ENCODE peak calls at places on chromosomes 13 and 19, in eight cellular contexts. One of them, this sample, is unnamed.

GRCh38 chr19:50896591-50897190 is 14.5 kb downstream of the KLK4 start:
- DNase-seq in A549: peak; percentile 67
- DNase-seq in NCI-H2081: no peak
- DNase-seq in NCI-H2029 treated with DMSO at 0.1 percent for 48 hours: no peak
- DNase-seq in MM.1S: no peak
- DNase-seq in NCI-H1092 treated with DMSO at 0.1 percent for 48 hours: no peak
- DNase-seq in activated naive CD4-positive, alpha-beta T cell: no peak
- DNase-seq in body of pancreas: peak; percentile 40
- DNase-seq in this sample: no peak

GRCh38 chr19:47637550-47637949 is 28.6 kb downstream of the BICRA start:
- DNase-seq in A549: no peak
- DNase-seq in activated naive CD4-positive, alpha-beta T cell: no peak
- DNase-seq in NCI-H1092 treated with DMSO at 0.1 percent for 48 hours: no peak
- DNase-seq in MM.1S: no peak
- DNase-seq in NCI-H2081: no peak
- DNase-seq in NCI-H2029 treated with DMSO at 0.1 percent for 48 hours: no peak
- DNase-seq in body of pancreas: no peak
- DNase-seq in this sample: no peak

GRCh38 chr13:103931885-103932284 is 865.7 kb upstream of the SLC10A2 start:
- DNase-seq in NCI-H1092 treated with DMSO at 0.1 percent for 48 hours: no peak
- DNase-seq in A549: no peak
- DNase-seq in body of pancreas: no peak
- DNase-seq in NCI-H2029 treated with DMSO at 0.1 percent for 48 hours: no peak
- DNase-seq in MM.1S: no peak
- DNase-seq in NCI-H2081: no peak
- DNase-seq in activated naive CD4-positive, alpha-beta T cell: no peak
- DNase-seq in this sample: no peak

GRCh38 chr19:28943651-28944050 is 269.3 kb downstream of the UQCRFS1 start:
- DNase-seq in NCI-H1092 treated with DMSO at 0.1 percent for 48 hours: no peak
- DNase-seq in body of pancreas: no peak
- DNase-seq in A549: no peak
- DNase-seq in activated naive CD4-positive, alpha-beta T cell: no peak
- DNase-seq in NCI-H2081: no peak
- DNase-seq in MM.1S: no peak
- DNase-seq in NCI-H2029 treated with DMSO at 0.1 percent for 48 hours: no peak
- DNase-seq in this sample: no peak

GRCh38 chr19:1221141-1221903 is 15.7 kb downstream of the STK11 start:
- DNase-seq in NCI-H1092 treated with DMSO at 0.1 percent for 48 hours: no peak
- DNase-seq in A549: peak; percentile 61
- DNase-seq in activated naive CD4-positive, alpha-beta T cell: no peak
- DNase-seq in NCI-H2081: no peak
- DNase-seq in body of pancreas: peak; percentile 78
- DNase-seq in MM.1S: no peak
- DNase-seq in NCI-H2029 treated with DMSO at 0.1 percent for 48 hours: no peak
- DNase-seq in this sample: no peak

GRCh38 chr19:48480476-48481190 is 11.5 kb downstream of the CYTH2 start:
- DNase-seq in NCI-H2081: no peak
- DNase-seq in NCI-H2029 treated with DMSO at 0.1 percent for 48 hours: no peak
- DNase-seq in MM.1S: no peak
- DNase-seq in activated naive CD4-positive, alpha-beta T cell: no peak
- DNase-seq in body of pancreas: peak; percentile 45
- DNase-seq in A549: no peak
- DNase-seq in NCI-H1092 treated with DMSO at 0.1 percent for 48 hours: no peak
- DNase-seq in this sample: no peak

GRCh38 chr13:108288741-108289140 is 19.2 kb downstream of the TNFSF13B start:
- DNase-seq in NCI-H2029 treated with DMSO at 0.1 percent for 48 hours: no peak
- DNase-seq in NCI-H2081: no peak
- DNase-seq in body of pancreas: no peak
- DNase-seq in NCI-H1092 treated with DMSO at 0.1 percent for 48 hours: no peak
- DNase-seq in A549: no peak
- DNase-seq in MM.1S: no peak
- DNase-seq in activated naive CD4-positive, alpha-beta T cell: no peak
- DNase-seq in this sample: no peak

GRCh38 chr13:93224545-93224944 is 2.1 kb upstream of the GPC6 start:
- DNase-seq in A549: peak; percentile 80
- DNase-seq in NCI-H2029 treated with DMSO at 0.1 percent for 48 hours: no peak
- DNase-seq in body of pancreas: no peak
- DNase-seq in NCI-H2081: no peak
- DNase-seq in MM.1S: no peak
- DNase-seq in NCI-H1092 treated with DMSO at 0.1 percent for 48 hours: no peak
- DNase-seq in activated naive CD4-positive, alpha-beta T cell: no peak
- DNase-seq in this sample: no peak

GRCh38 chr13:90675129-90675528 is 672.4 kb upstream of the MIR17HG start:
- DNase-seq in NCI-H2029 treated with DMSO at 0.1 percent for 48 hours: no peak
- DNase-seq in A549: no peak
- DNase-seq in body of pancreas: no peak
- DNase-seq in NCI-H2081: no peak
- DNase-seq in NCI-H1092 treated with DMSO at 0.1 percent for 48 hours: no peak
- DNase-seq in MM.1S: no peak
- DNase-seq in activated naive CD4-positive, alpha-beta T cell: no peak
- DNase-seq in this sample: no peak

GRCh38 chr19:33461256-33462111 is 60.1 kb downstream of the PEPD start:
- DNase-seq in A549: no peak
- DNase-seq in NCI-H2081: no peak
- DNase-seq in body of pancreas: no peak
- DNase-seq in MM.1S: no peak
- DNase-seq in activated naive CD4-positive, alpha-beta T cell: no peak
- DNase-seq in NCI-H1092 treated with DMSO at 0.1 percent for 48 hours: no peak
- DNase-seq in NCI-H2029 treated with DMSO at 0.1 percent for 48 hours: no peak
- DNase-seq in this sample: no peak

GRCh38 chr13:28246891-28247290 is 108.5 kb downstream of the PAN3 start:
- DNase-seq in NCI-H1092 treated with DMSO at 0.1 percent for 48 hours: no peak
- DNase-seq in activated naive CD4-positive, alpha-beta T cell: no peak
- DNase-seq in A549: no peak
- DNase-seq in body of pancreas: no peak
- DNase-seq in NCI-H2029 treated with DMSO at 0.1 percent for 48 hours: no peak
- DNase-seq in MM.1S: no peak
- DNase-seq in NCI-H2081: no peak
- DNase-seq in this sample: no peak

GRCh38 chr13:32247887-32248286 is 67.3 kb downstream of the ZAR1L start:
- DNase-seq in body of pancreas: no peak
- DNase-seq in A549: no peak
- DNase-seq in NCI-H1092 treated with DMSO at 0.1 percent for 48 hours: no peak
- DNase-seq in MM.1S: peak; percentile 22
- DNase-seq in activated naive CD4-positive, alpha-beta T cell: no peak
- DNase-seq in NCI-H2029 treated with DMSO at 0.1 percent for 48 hours: no peak
- DNase-seq in NCI-H2081: no peak
- DNase-seq in this sample: no peak

GRCh38 chr13:110734561-110734960 is 21.1 kb downstream of the ING1 start:
- DNase-seq in NCI-H1092 treated with DMSO at 0.1 percent for 48 hours: no peak
- DNase-seq in MM.1S: no peak
- DNase-seq in body of pancreas: no peak
- DNase-seq in A549: no peak
- DNase-seq in activated naive CD4-positive, alpha-beta T cell: no peak
- DNase-seq in NCI-H2029 treated with DMSO at 0.1 percent for 48 hours: no peak
- DNase-seq in NCI-H2081: no peak
- DNase-seq in this sample: no peak

GRCh38 chr19:33928458-33928950 is 131.8 kb downstream of the KCTD15 start:
- DNase-seq in NCI-H2029 treated with DMSO at 0.1 percent for 48 hours: no peak
- DNase-seq in NCI-H1092 treated with DMSO at 0.1 percent for 48 hours: no peak
- DNase-seq in NCI-H2081: no peak
- DNase-seq in A549: no peak
- DNase-seq in MM.1S: no peak
- DNase-seq in activated naive CD4-positive, alpha-beta T cell: no peak
- DNase-seq in body of pancreas: no peak
- DNase-seq in this sample: no peak

GRCh38 chr13:109867766-109868165 is 81.4 kb upstream of the IRS2 start:
- DNase-seq in A549: no peak
- DNase-seq in NCI-H1092 treated with DMSO at 0.1 percent for 48 hours: no peak
- DNase-seq in MM.1S: no peak
- DNase-seq in activated naive CD4-positive, alpha-beta T cell: no peak
- DNase-seq in body of pancreas: no peak
- DNase-seq in NCI-H2029 treated with DMSO at 0.1 percent for 48 hours: no peak
- DNase-seq in NCI-H2081: no peak
- DNase-seq in this sample: no peak

GRCh38 chr13:53064721-53065120 is 36.1 kb downstream of the OLFM4 start:
- DNase-seq in MM.1S: no peak
- DNase-seq in activated naive CD4-positive, alpha-beta T cell: no peak
- DNase-seq in NCI-H2081: peak; percentile 60
- DNase-seq in NCI-H2029 treated with DMSO at 0.1 percent for 48 hours: no peak
- DNase-seq in NCI-H1092 treated with DMSO at 0.1 percent for 48 hours: peak; percentile 76
- DNase-seq in body of pancreas: peak; percentile 83
- DNase-seq in A549: no peak
- DNase-seq in this sample: peak; percentile 95

GRCh38 chr13:112756967-112757758 is 67.3 kb downstream of the ATP11A start:
- DNase-seq in NCI-H2081: peak; percentile 72
- DNase-seq in NCI-H2029 treated with DMSO at 0.1 percent for 48 hours: peak; percentile 61
- DNase-seq in NCI-H1092 treated with DMSO at 0.1 percent for 48 hours: peak; percentile 92
- DNase-seq in body of pancreas: no peak
- DNase-seq in activated naive CD4-positive, alpha-beta T cell: no peak
- DNase-seq in MM.1S: no peak
- DNase-seq in A549: no peak
- DNase-seq in this sample: peak; percentile 86

GRCh38 chr19:1684573-1684912 is 32.1 kb upstream of the TCF3 start:
- DNase-seq in NCI-H2081: no peak
- DNase-seq in NCI-H2029 treated with DMSO at 0.1 percent for 48 hours: no peak
- DNase-seq in MM.1S: no peak
- DNase-seq in activated naive CD4-positive, alpha-beta T cell: no peak
- DNase-seq in A549: no peak
- DNase-seq in body of pancreas: no peak
- DNase-seq in NCI-H1092 treated with DMSO at 0.1 percent for 48 hours: no peak
- DNase-seq in this sample: no peak

GRCh38 chr19:39927524-39928356 is 6.7 kb downstream of the FCGBP start:
- DNase-seq in NCI-H1092 treated with DMSO at 0.1 percent for 48 hours: no peak
- DNase-seq in NCI-H2029 treated with DMSO at 0.1 percent for 48 hours: no peak
- DNase-seq in NCI-H2081: no peak
- DNase-seq in activated naive CD4-positive, alpha-beta T cell: no peak
- DNase-seq in body of pancreas: no peak
- DNase-seq in MM.1S: no peak
- DNase-seq in A549: no peak
- DNase-seq in this sample: no peak

GRCh38 chr19:8096071-8096470 is 43.5 kb downstream of the CCL25 start:
- DNase-seq in NCI-H2029 treated with DMSO at 0.1 percent for 48 hours: no peak
- DNase-seq in activated naive CD4-positive, alpha-beta T cell: no peak
- DNase-seq in NCI-H2081: no peak
- DNase-seq in A549: no peak
- DNase-seq in NCI-H1092 treated with DMSO at 0.1 percent for 48 hours: no peak
- DNase-seq in body of pancreas: no peak
- DNase-seq in MM.1S: no peak
- DNase-seq in this sample: no peak

GRCh38 chr13:77207943-77208342 is 119.0 kb downstream of the MYCBP2 start:
- DNase-seq in body of pancreas: no peak
- DNase-seq in NCI-H2029 treated with DMSO at 0.1 percent for 48 hours: no peak
- DNase-seq in NCI-H1092 treated with DMSO at 0.1 percent for 48 hours: no peak
- DNase-seq in MM.1S: no peak
- DNase-seq in A549: no peak
- DNase-seq in activated naive CD4-positive, alpha-beta T cell: no peak
- DNase-seq in NCI-H2081: no peak
- DNase-seq in this sample: no peak

GRCh38 chr13:114226699-114227323 is 7.9 kb upstream of the CDC16 start:
- DNase-seq in NCI-H2081: peak; percentile 74
- DNase-seq in MM.1S: peak; percentile 90
- DNase-seq in NCI-H1092 treated with DMSO at 0.1 percent for 48 hours: peak; percentile 73
- DNase-seq in activated naive CD4-positive, alpha-beta T cell: peak; percentile 75
- DNase-seq in body of pancreas: peak; percentile 93
- DNase-seq in A549: peak; percentile 76
- DNase-seq in NCI-H2029 treated with DMSO at 0.1 percent for 48 hours: peak; percentile 11
- DNase-seq in this sample: peak; percentile 80

GRCh38 chr13:109955598-109955997 is 169.2 kb upstream of the IRS2 start:
- DNase-seq in NCI-H1092 treated with DMSO at 0.1 percent for 48 hours: no peak
- DNase-seq in activated naive CD4-positive, alpha-beta T cell: no peak
- DNase-seq in A549: no peak
- DNase-seq in NCI-H2029 treated with DMSO at 0.1 percent for 48 hours: no peak
- DNase-seq in MM.1S: no peak
- DNase-seq in body of pancreas: no peak
- DNase-seq in NCI-H2081: no peak
- DNase-seq in this sample: no peak

GRCh38 chr13:32585625-32586021 is 629 bp upstream of the PDS5B start:
- DNase-seq in NCI-H2029 treated with DMSO at 0.1 percent for 48 hours: no peak
- DNase-seq in NCI-H1092 treated with DMSO at 0.1 percent for 48 hours: no peak
- DNase-seq in A549: no peak
- DNase-seq in MM.1S: no peak
- DNase-seq in activated naive CD4-positive, alpha-beta T cell: no peak
- DNase-seq in NCI-H2081: no peak
- DNase-seq in body of pancreas: no peak
- DNase-seq in this sample: no peak

GRCh38 chr19:23758187-23759074 is at the start of gene ZNF681:
- DNase-seq in NCI-H1092 treated with DMSO at 0.1 percent for 48 hours: peak; percentile 93
- DNase-seq in MM.1S: peak; percentile 73
- DNase-seq in NCI-H2029 treated with DMSO at 0.1 percent for 48 hours: peak; percentile 83
- DNase-seq in body of pancreas: peak; percentile 89
- DNase-seq in NCI-H2081: peak; percentile 82
- DNase-seq in activated naive CD4-positive, alpha-beta T cell: peak; percentile 60
- DNase-seq in A549: peak; percentile 21
- DNase-seq in this sample: peak; percentile 45

GRCh38 chr13:98454389-98454881 is 122.5 kb downstream of the STK24 start:
- DNase-seq in MM.1S: no peak
- DNase-seq in body of pancreas: no peak
- DNase-seq in NCI-H2029 treated with DMSO at 0.1 percent for 48 hours: peak; percentile 9
- DNase-seq in NCI-H2081: peak; percentile 27
- DNase-seq in NCI-H1092 treated with DMSO at 0.1 percent for 48 hours: peak; percentile 85
- DNase-seq in A549: peak; percentile 19
- DNase-seq in activated naive CD4-positive, alpha-beta T cell: no peak
- DNase-seq in this sample: peak; percentile 71

GRCh38 chr13:43195551-43195950 is 172.2 kb downstream of the DNAJC15 start:
- DNase-seq in body of pancreas: no peak
- DNase-seq in activated naive CD4-positive, alpha-beta T cell: no peak
- DNase-seq in NCI-H1092 treated with DMSO at 0.1 percent for 48 hours: no peak
- DNase-seq in A549: no peak
- DNase-seq in NCI-H2029 treated with DMSO at 0.1 percent for 48 hours: no peak
- DNase-seq in MM.1S: no peak
- DNase-seq in NCI-H2081: no peak
- DNase-seq in this sample: no peak

GRCh38 chr13:42272115-42272756 is at the start of gene AKAP11:
- DNase-seq in A549: peak; percentile 15
- DNase-seq in NCI-H1092 treated with DMSO at 0.1 percent for 48 hours: peak; percentile 53
- DNase-seq in body of pancreas: peak; percentile 33
- DNase-seq in activated naive CD4-positive, alpha-beta T cell: peak; percentile 37
- DNase-seq in NCI-H2029 treated with DMSO at 0.1 percent for 48 hours: no peak
- DNase-seq in NCI-H2081: peak; percentile 26
- DNase-seq in MM.1S: no peak
- DNase-seq in this sample: peak; percentile 73

GRCh38 chr19:55678121-55678671 is 3.2 kb downstream of the EPN1 start:
- DNase-seq in NCI-H2029 treated with DMSO at 0.1 percent for 48 hours: no peak
- DNase-seq in activated naive CD4-positive, alpha-beta T cell: no peak
- DNase-seq in body of pancreas: peak; percentile 70
- DNase-seq in NCI-H2081: no peak
- DNase-seq in MM.1S: peak; percentile 88
- DNase-seq in A549: no peak
- DNase-seq in NCI-H1092 treated with DMSO at 0.1 percent for 48 hours: no peak
- DNase-seq in this sample: no peak

GRCh38 chr13:31965361-31966066 is 66.1 kb upstream of the FRY start:
- DNase-seq in NCI-H1092 treated with DMSO at 0.1 percent for 48 hours: no peak
- DNase-seq in A549: no peak
- DNase-seq in activated naive CD4-positive, alpha-beta T cell: no peak
- DNase-seq in MM.1S: peak; percentile 36
- DNase-seq in body of pancreas: peak; percentile 46
- DNase-seq in NCI-H2081: no peak
- DNase-seq in NCI-H2029 treated with DMSO at 0.1 percent for 48 hours: no peak
- DNase-seq in this sample: no peak

GRCh38 chr13:33606692-33607091 is 211.3 kb upstream of the RFC3 start:
- DNase-seq in NCI-H2081: no peak
- DNase-seq in A549: peak; percentile 42
- DNase-seq in MM.1S: no peak
- DNase-seq in body of pancreas: no peak
- DNase-seq in activated naive CD4-positive, alpha-beta T cell: no peak
- DNase-seq in NCI-H1092 treated with DMSO at 0.1 percent for 48 hours: no peak
- DNase-seq in NCI-H2029 treated with DMSO at 0.1 percent for 48 hours: no peak
- DNase-seq in this sample: peak; percentile 1

GRCh38 chr19:5687360-5688198 is 2.5 kb upstream of the RPL36 start:
- DNase-seq in MM.1S: no peak
- DNase-seq in NCI-H1092 treated with DMSO at 0.1 percent for 48 hours: no peak
- DNase-seq in NCI-H2081: no peak
- DNase-seq in A549: no peak
- DNase-seq in body of pancreas: no peak
- DNase-seq in NCI-H2029 treated with DMSO at 0.1 percent for 48 hours: no peak
- DNase-seq in activated naive CD4-positive, alpha-beta T cell: no peak
- DNase-seq in this sample: no peak

GRCh38 chr13:99012539-99012938 is 34.7 kb upstream of the DOCK9 start:
- DNase-seq in body of pancreas: no peak
- DNase-seq in activated naive CD4-positive, alpha-beta T cell: no peak
- DNase-seq in MM.1S: no peak
- DNase-seq in A549: no peak
- DNase-seq in NCI-H1092 treated with DMSO at 0.1 percent for 48 hours: no peak
- DNase-seq in NCI-H2029 treated with DMSO at 0.1 percent for 48 hours: no peak
- DNase-seq in NCI-H2081: no peak
- DNase-seq in this sample: no peak

GRCh38 chr19:1513492-1514294 is 874 bp upstream of the ADAMTSL5 start:
- DNase-seq in NCI-H1092 treated with DMSO at 0.1 percent for 48 hours: no peak
- DNase-seq in A549: peak; percentile 59
- DNase-seq in NCI-H2081: no peak
- DNase-seq in body of pancreas: peak; percentile 40
- DNase-seq in activated naive CD4-positive, alpha-beta T cell: peak; percentile 35
- DNase-seq in MM.1S: peak; percentile 64
- DNase-seq in NCI-H2029 treated with DMSO at 0.1 percent for 48 hours: no peak
- DNase-seq in this sample: no peak